ENCODE peak calls at places on chromosomes 4 and X, in seven cellular contexts. X, N, F, A, G, V and U are unnamed samples.

GRCh38 chrX:53440631-53441517 is 6.7 kb upstream of the HSD17B10 start:
- DNase-seq in V (no peak), A (peak), F (no peak), N (peak), G (peak), X (no peak), U (peak)

GRCh38 chr4:184529283-184529682 is 54.9 kb upstream of the IRF2 start:
- DNase-seq in F (no peak), N (no peak), A (no peak), X (peak), G (no peak), V (no peak), U (peak)

GRCh38 chr4:40502936-40503335 is 126.7 kb downstream of the RBM47 start:
- DNase-seq in N (no peak), V (no peak), A (no peak), G (no peak), X (no peak), F (no peak), U (no peak)

GRCh38 chr4:94446386-94446785 is 5.4 kb upstream of the PDLIM5 start:
- DNase-seq in A (no peak), F (no peak), X (no peak), G (no peak), N (no peak), V (no peak), U (no peak)

GRCh38 chr4:141462361-141462760 is 174.0 kb upstream of the IL15 start:
- DNase-seq in A (no peak), X (no peak), F (no peak), V (no peak), N (no peak), G (no peak), U (no peak)

GRCh38 chr4:22897520-22898108 is 204.9 kb downstream of the GBA3 start:
- DNase-seq in V (no peak), F (peak), X (peak), A (peak), G (peak), N (no peak), U (peak)

GRCh38 chrX:151754042-151754419 is 19.5 kb downstream of the CNGA2 start:
- DNase-seq in A (no peak), X (no peak), V (peak), N (no peak), F (no peak), G (no peak), U (no peak)

GRCh38 chr4:164023214-164023613 is 528.7 kb downstream of the TMA16 start:
- DNase-seq in N (no peak), A (no peak), V (no peak), G (no peak), X (no peak), F (no peak), U (no peak)

GRCh38 chr4:90503677-90504076 is 376.5 kb downstream of the CCSER1 start:
- DNase-seq in F (no peak), A (no peak), X (no peak), N (no peak), G (no peak), V (no peak), U (no peak)

GRCh38 chrX:40866878-40867277 is 131.5 kb upstream of the MED14 start:
- DNase-seq in V (no peak), N (no peak), X (peak), A (no peak), F (no peak), G (no peak), U (no peak)

GRCh38 chr4:38673109-38673978 is 9.3 kb downstream of the KLF3 start:
- DNase-seq in N (peak), G (no peak), F (no peak), A (peak), V (no peak), X (no peak), U (peak)

GRCh38 chrX:46710425-46710824 is 48.5 kb downstream of the SLC9A7 start:
- DNase-seq in N (no peak), X (no peak), V (no peak), A (no peak), G (no peak), F (no peak), U (no peak)

GRCh38 chrX:30620980-30621716 is 32.1 kb upstream of the GK start:
- DNase-seq in N (no peak), V (no peak), F (no peak), A (no peak), G (no peak), X (peak), U (no peak)

GRCh38 chr4:81405900-81406401 is 65.8 kb downstream of the RASGEF1B start:
- DNase-seq in A (peak), N (no peak), V (no peak), X (peak), F (peak), G (no peak), U (peak)